ENCODE peak calls at places on chromosome 2, in six cellular contexts. Q is GM12878, V is body of pancreas, O is foreskin fibroblast, C is AG04450, M is nephron progenitor cell. K is an unnamed sample.

GRCh38 chr2:166230024-166230723 is 102.4 kb upstream of the SCN1A start:
- DNase-seq in O (peak; percentile 74), M (no peak), V (no peak), C (no peak), Q (no peak), K (peak; percentile 68)

GRCh38 chr2:85712849-85713612 is 18.9 kb downstream of the GNLY start:
- DNase-seq in C (no peak), Q (no peak), M (no peak), V (peak; percentile 32), O (peak; percentile 79), K (peak; percentile 90)

GRCh38 chr2:147211484-147211883 is 633.3 kb upstream of the ACVR2A start:
- DNase-seq in M (no peak), Q (no peak), V (no peak), C (no peak), O (peak; percentile 5), K (no peak)

GRCh38 chr2:208112969-208113368 is 11.4 kb downstream of the CRYGD start:
- DNase-seq in C (no peak), V (no peak), M (peak; percentile 9), Q (no peak), O (no peak), K (no peak)

GRCh38 chr2:112031916-112032582 is 23.0 kb upstream of the TMEM87B start:
- DNase-seq in O (peak; percentile 77), Q (no peak), C (no peak), V (no peak), M (no peak), K (no peak)

GRCh38 chr2:53594586-53594918 is 173.1 kb upstream of the CHAC2 start:
- DNase-seq in C (no peak), V (no peak), M (no peak), Q (no peak), O (no peak), K (no peak)

GRCh38 chr2:148524519-148524919 is 120.0 kb upstream of the EPC2 start:
- DNase-seq in O (no peak), C (no peak), V (no peak), M (no peak), Q (no peak), K (no peak)

GRCh38 chr2:138078153-138078552 is 113.9 kb downstream of the HNMT start:
- DNase-seq in M (no peak), V (no peak), O (peak; percentile 7), C (no peak), Q (no peak), K (peak; percentile 58)

GRCh38 chr2:41990688-41991087 is 57.1 kb upstream of the PKDCC start:
- DNase-seq in M (no peak), Q (no peak), C (no peak), O (peak; percentile 31), V (no peak), K (no peak)

GRCh38 chr2:41791523-41791922 is 256.3 kb upstream of the PKDCC start:
- DNase-seq in V (no peak), M (peak; percentile 77), Q (no peak), O (peak; percentile 63), C (no peak), K (no peak)

GRCh38 chr2:105647731-105648130 is 97.0 kb upstream of the NCK2 start:
- DNase-seq in Q (no peak), M (no peak), O (no peak), V (no peak), C (no peak), K (no peak)

GRCh38 chr2:96205238-96205637 is 3.4 kb downstream of the STARD7 start:
- DNase-seq in Q (no peak), V (no peak), C (no peak), M (no peak), O (peak; percentile 49), K (no peak)

GRCh38 chr2:121284424-121285076 is 452 bp downstream of the TFCP2L1 start:
- DNase-seq in O (no peak), V (peak; percentile 23), C (no peak), M (peak; percentile 48), Q (no peak), K (no peak)

GRCh38 chr2:146874260-146874658 is 970.6 kb upstream of the ACVR2A start:
- DNase-seq in M (no peak), Q (no peak), V (no peak), O (peak; percentile 90), C (no peak), K (no peak)

GRCh38 chr2:18924905-18925691 is 335.7 kb upstream of the NT5C1B start:
- DNase-seq in C (peak; percentile 81), O (peak; percentile 87), V (no peak), Q (no peak), M (no peak), K (no peak)

GRCh38 chr2:201235865-201236811 is 24.2 kb upstream of the CASP8 start:
- DNase-seq in M (peak; percentile 42), C (peak; percentile 46), Q (no peak), V (peak; percentile 37), O (peak; percentile 82), K (no peak)

GRCh38 chr2:127811397-127811860 is 458 bp upstream of the WDR33 start:
- DNase-seq in C (no peak), M (no peak), Q (no peak), V (no peak), O (no peak), K (no peak)

GRCh38 chr2:108585446-108585845 is 51.2 kb downstream of the LIMS1 start:
- DNase-seq in Q (no peak), O (no peak), C (no peak), M (no peak), V (no peak), K (no peak)

GRCh38 chr2:113142290-113142689 is 14.9 kb downstream of the IL1RN start:
- DNase-seq in C (no peak), V (no peak), O (no peak), M (no peak), Q (no peak), K (no peak)

GRCh38 chr2:238421695-238422035 is 5.1 kb upstream of the ASB1 start:
- DNase-seq in M (no peak), Q (no peak), V (no peak), O (no peak), C (no peak), K (no peak)

GRCh38 chr2:19073522-19073921 is 284.9 kb downstream of the OSR1 start:
- DNase-seq in C (no peak), Q (no peak), M (peak; percentile 47), V (no peak), O (peak; percentile 85), K (no peak)

GRCh38 chr2:225041210-225041870 is 928 bp downstream of the DOCK10 start:
- DNase-seq in Q (peak; percentile 84), V (no peak), C (no peak), M (peak; percentile 3), O (peak; percentile 72), K (peak; percentile 59)

GRCh38 chr2:23588106-23588505 is 203.1 kb downstream of the KLHL29 start:
- DNase-seq in C (no peak), V (no peak), Q (no peak), O (no peak), M (no peak), K (no peak)

GRCh38 chr2:10834300-10834699 is 21.7 kb upstream of the PDIA6 start:
- DNase-seq in Q (no peak), V (no peak), M (no peak), O (no peak), C (no peak), K (no peak)

GRCh38 chr2:49251766-49252165 is 97.5 kb upstream of the FSHR start:
- DNase-seq in V (no peak), M (no peak), Q (no peak), O (peak; percentile 79), C (peak; percentile 41), K (no peak)

GRCh38 chr2:2233171-2233826 is 97.8 kb downstream of the MYT1L start:
- DNase-seq in O (no peak), M (no peak), C (no peak), Q (no peak), V (no peak), K (no peak)

GRCh38 chr2:2232167-2232566 is 98.9 kb downstream of the MYT1L start:
- DNase-seq in O (no peak), M (no peak), Q (no peak), C (no peak), V (peak; percentile 14), K (no peak)

GRCh38 chr2:2237563-2237962 is 93.5 kb downstream of the MYT1L start:
- DNase-seq in O (no peak), V (no peak), C (no peak), M (no peak), Q (no peak), K (no peak)

GRCh38 chr2:2229898-2230817 is 100.9 kb downstream of the MYT1L start:
- DNase-seq in C (no peak), M (no peak), O (peak; percentile 1), V (peak; percentile 19), Q (no peak), K (no peak)

GRCh38 chr2:2234398-2234797 is 96.7 kb downstream of the MYT1L start:
- DNase-seq in M (no peak), O (no peak), Q (no peak), V (no peak), C (no peak), K (no peak)
- TF ChIP-seq CTCF in M (no peak), O (no peak), Q (no peak), V (no peak), C (no peak), K (no peak)

GRCh38 chr2:74103763-74104162 is 43.9 kb downstream of the BOLA3 start:
- DNase-seq in M (no peak), O (no peak), Q (no peak), V (no peak), C (no peak), K (no peak)

GRCh38 chr2:74100254-74101216 is 47.2 kb downstream of the BOLA3 start:
- DNase-seq in C (no peak), V (no peak), Q (no peak), M (no peak), O (no peak), K (no peak)

GRCh38 chr2:74102516-74102915 is 45.2 kb downstream of the BOLA3 start:
- DNase-seq in C (no peak), V (no peak), M (no peak), O (no peak), Q (no peak), K (no peak)

GRCh38 chr2:74099835-74100234 is 47.9 kb downstream of the BOLA3 start:
- DNase-seq in M (no peak), Q (no peak), C (no peak), V (no peak), O (no peak), K (no peak)

GRCh38 chr2:74101574-74102300 is 46.0 kb downstream of the BOLA3 start:
- DNase-seq in Q (no peak), O (no peak), V (no peak), M (no peak), C (no peak), K (no peak)
- TF ChIP-seq CTCF in Q (no peak), O (no peak), V (no peak), M (no peak), C (no peak), K (no peak)

GRCh38 chr2:235669983-235670962 is 176.4 kb downstream of the AGAP1 start:
- DNase-seq in Q (no peak), C (peak; percentile 47), O (peak; percentile 93), M (peak; percentile 72), V (peak; percentile 26), K (no peak)
- TF ChIP-seq CTCF in Q (no peak), C (peak; percentile 61), O (peak; percentile 40), M (peak; percentile 10), V (no peak), K (no peak)

DNA sequence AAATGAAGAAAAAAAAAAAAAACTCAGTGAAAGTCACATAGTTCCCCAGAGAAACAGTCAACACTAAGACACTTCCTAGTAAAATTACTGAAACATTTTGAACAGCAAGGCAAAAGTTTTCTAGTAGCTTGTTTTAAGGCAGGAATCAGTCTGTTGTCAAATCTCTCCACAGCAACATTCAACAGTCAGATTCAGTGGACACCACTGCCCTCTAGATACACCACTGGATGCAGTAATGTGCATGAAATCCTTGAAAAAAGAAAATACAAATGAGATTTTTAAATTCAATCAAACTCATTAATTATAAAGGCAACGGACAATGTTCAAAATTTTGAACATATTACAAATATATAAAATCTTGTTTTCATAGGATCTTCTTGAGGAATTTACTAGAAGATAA is 46.4 kb downstream of the GRB14 start:
- DNase-seq in C (no peak), Q (no peak), V (no peak), O (no peak), M (no peak), K (no peak)
- TF ChIP-seq CTCF in C (no peak), Q (no peak), V (no peak), O (no peak), M (no peak), K (peak; percentile 20)

K was measured in right lobe of liver.